ENCODE peak calls at places on chromosomes 6 and 20, in ten cellular contexts. N is right cardiac atrium, P is astrocyte of the spinal cord, Z is A549, S is brain microvascular endothelial cell, O is heart left ventricle, V is BJ, F is endothelial cell of umbilical vein, Q is HL-60, K is tibial nerve. A is an unnamed sample.

GRCh38 chr6:97653076-97653475 is 370.1 kb upstream of the MMS22L start:
- DNase-seq in V (no peak), O (no peak), S (no peak), N (no peak), P (no peak), Z (no peak), F (no peak), K (no peak), Q (no peak), A (no peak)

GRCh38 chr6:15266423-15266996 is 20.6 kb downstream of the JARID2 start:
- DNase-seq in Q (peak; percentile 55), O (peak; percentile 45), S (no peak), K (no peak), F (peak; percentile 53), P (no peak), N (no peak), Z (no peak), V (no peak), A (no peak)

GRCh38 chr6:124676033-124676432 is 286.2 kb upstream of the RNF217 start:
- DNase-seq in P (peak; percentile 65), S (no peak), K (no peak), F (no peak), O (no peak), V (no peak), Z (no peak), N (no peak), Q (no peak), A (no peak)

GRCh38 chr20:37943501-37944455 is 40.9 kb downstream of the VSTM2L start:
- DNase-seq in F (no peak), N (no peak), S (no peak), O (no peak), Q (no peak), V (no peak), P (no peak), Z (no peak), K (no peak), A (no peak)

GRCh38 chr6:100309174-100309573 is 155.5 kb downstream of the SIM1 start:
- DNase-seq in N (no peak), K (no peak), P (no peak), Z (no peak), O (no peak), F (no peak), V (no peak), Q (no peak), S (no peak), A (no peak)

GRCh38 chr6:470901-471448 is 79.4 kb downstream of the IRF4 start:
- DNase-seq in O (no peak), F (no peak), V (no peak), N (no peak), Z (no peak), S (no peak), K (no peak), Q (no peak), P (no peak), A (no peak)

GRCh38 chr20:10332656-10333421 is 101.2 kb downstream of the MKKS start:
- DNase-seq in V (no peak), N (no peak), K (no peak), Q (no peak), F (no peak), S (no peak), Z (no peak), P (peak; percentile 73), O (no peak), A (no peak)

GRCh38 chr6:39964094-39964493 is 29.8 kb upstream of the MOCS1 start:
- DNase-seq in F (no peak), Z (no peak), N (no peak), V (no peak), Q (no peak), P (no peak), K (no peak), O (no peak), S (no peak), A (no peak)

DNA sequence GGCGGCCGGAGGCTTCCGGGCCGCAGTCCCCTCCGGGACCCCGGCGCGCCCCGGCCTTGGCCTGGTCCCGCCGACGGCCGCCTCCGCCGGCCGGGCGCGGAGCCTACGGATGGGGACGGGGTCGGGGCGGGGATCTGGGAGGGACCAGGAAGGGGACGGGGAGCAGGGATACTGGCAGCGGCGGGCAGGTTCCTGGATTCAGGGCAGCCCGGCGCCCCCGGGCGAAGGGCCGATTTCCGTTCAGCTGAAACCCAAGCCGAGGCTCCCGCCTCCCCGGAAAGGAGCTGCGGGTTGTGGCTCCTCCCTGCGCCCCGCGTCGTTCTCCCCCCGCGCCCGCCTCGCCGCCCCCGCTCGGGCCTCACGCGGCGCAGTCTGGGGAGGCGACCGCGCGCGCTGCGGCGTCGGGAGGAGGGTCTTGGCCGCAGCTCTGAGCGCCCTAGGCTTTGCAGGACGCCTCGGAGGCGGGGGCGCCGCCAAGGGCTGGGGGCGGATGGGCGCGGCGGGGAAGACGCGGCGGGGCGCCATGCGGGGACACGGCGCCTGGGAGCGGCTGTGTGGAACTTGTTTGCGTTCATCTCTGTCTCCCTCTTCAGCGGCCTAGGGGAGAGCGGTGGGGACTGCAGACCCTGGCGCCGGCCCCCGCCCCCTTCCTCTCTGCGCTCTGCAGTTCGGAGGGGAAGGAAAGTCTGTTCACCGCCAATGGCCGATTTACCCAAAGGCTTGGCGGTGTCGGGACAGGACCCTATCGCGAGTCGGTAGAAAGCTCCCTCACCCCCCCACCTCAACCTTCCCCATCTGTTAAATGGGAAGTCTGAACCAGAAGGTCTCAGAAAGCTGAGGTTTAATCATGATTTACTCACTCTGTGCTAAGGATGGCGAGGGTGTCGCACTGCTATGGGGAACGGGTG is 22.7 kb upstream of the TMEM181 start:
- DNase-seq in O (peak; percentile 34), V (no peak), P (no peak), Q (no peak), F (no peak), N (peak; percentile 43), K (no peak), Z (no peak), S (no peak), A (peak; percentile 19)
- H3K4me3 ChIP-seq in O (peak overlapping the region; percentile 58), V (peak overlapping the region; percentile 58), P (peak overlapping the region; percentile 46), Q (peak overlapping the region; percentile 18), F (peak overlapping the region; percentile 42), N (peak overlapping the region; percentile 49), K (peak overlapping the region; percentile 55), Z (peak overlapping the region; percentile 59), S (peak overlapping the region; percentile 61), A (peak overlapping the region; percentile 4)

GRCh38 chr6:54013966-54014365 is 97.3 kb upstream of the MLIP start:
- DNase-seq in Q (no peak), O (no peak), S (no peak), Z (no peak), F (no peak), N (no peak), K (no peak), V (no peak), P (no peak), A (no peak)

GRCh38 chr6:54008589-54008988 is 102.7 kb upstream of the MLIP start:
- DNase-seq in Z (no peak), N (no peak), S (no peak), P (no peak), O (no peak), K (no peak), V (no peak), Q (no peak), F (no peak), A (no peak)

GRCh38 chr6:54011277-54011648 is 100.0 kb upstream of the MLIP start:
- DNase-seq in V (no peak), Q (no peak), F (no peak), O (no peak), Z (no peak), K (no peak), P (no peak), S (no peak), N (no peak), A (no peak)

GRCh38 chr6:54009052-54009654 is 102.1 kb upstream of the MLIP start:
- DNase-seq in N (no peak), V (no peak), P (no peak), F (no peak), O (no peak), Z (no peak), S (no peak), Q (no peak), K (no peak), A (no peak)

GRCh38 chr6:54010340-54011276 is 100.6 kb upstream of the MLIP start:
- DNase-seq in O (no peak), N (peak; percentile 28), S (no peak), P (no peak), Z (no peak), F (no peak), K (no peak), Q (no peak), V (no peak), A (no peak)
- H3K4me3 ChIP-seq in O (peak overlapping the region; percentile 18), N (peak overlapping the region; percentile 38), S (no peak overlapping the region), P (no peak overlapping the region), Z (no peak overlapping the region), F (no peak overlapping the region), K (peak overlapping the region; percentile 12), Q (no peak overlapping the region), V (no peak overlapping the region), A (no peak overlapping the region)

GRCh38 chr6:111379831-111380230 is 103.2 kb downstream of the REV3L start:
- DNase-seq in N (no peak), V (no peak), K (no peak), O (no peak), P (no peak), F (no peak), S (no peak), Z (no peak), Q (no peak), A (no peak)

GRCh38 chr6:111382476-111383294 is 100.3 kb downstream of the REV3L start:
- DNase-seq in P (no peak), V (no peak), O (peak; percentile 13), K (no peak), Q (no peak), Z (no peak), F (no peak), S (no peak), N (peak; percentile 26), A (no peak)

GRCh38 chr6:111379302-111379701 is 103.7 kb downstream of the REV3L start:
- DNase-seq in F (no peak), V (no peak), Z (no peak), K (no peak), Q (no peak), O (no peak), P (no peak), N (no peak), S (no peak), A (no peak)

GRCh38 chr6:111381126-111381525 is 101.9 kb downstream of the REV3L start:
- DNase-seq in O (no peak), F (peak; percentile 15), S (no peak), V (no peak), P (peak; percentile 7), K (no peak), Q (no peak), Z (no peak), N (no peak), A (no peak)

DNA sequence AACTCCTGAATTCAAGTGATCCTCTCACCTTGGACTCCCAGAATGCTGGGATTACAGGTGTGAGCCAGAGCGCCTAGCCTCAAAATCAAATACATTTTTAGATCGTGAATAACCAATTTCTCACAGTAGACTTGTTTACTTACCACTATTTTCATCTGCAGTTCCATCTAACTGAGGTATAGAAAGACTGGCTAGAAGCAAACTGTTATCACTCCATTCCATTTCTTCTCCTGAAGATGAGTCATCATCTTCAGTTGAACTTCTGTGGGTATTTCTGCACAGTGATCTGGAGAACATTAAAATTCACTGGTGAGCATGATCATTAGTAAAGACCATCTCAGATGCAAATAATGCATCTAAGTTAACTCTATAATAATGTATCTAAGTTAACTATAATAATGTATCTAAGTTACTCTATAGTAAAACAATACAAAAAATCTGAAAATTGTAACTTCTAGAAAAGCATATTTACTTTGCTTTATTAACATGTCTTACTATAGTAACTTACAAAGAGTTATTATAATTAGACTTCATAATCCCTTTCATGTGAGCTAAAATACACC is 105.4 kb downstream of the REV3L start:
- DNase-seq in F (no peak), O (no peak), S (no peak), Z (no peak), Q (no peak), K (no peak), P (peak; percentile 21), V (no peak), N (no peak), A (no peak)
- H3K4me3 ChIP-seq in F (no peak overlapping the region), O (no peak overlapping the region), S (no peak overlapping the region), Z (no peak overlapping the region), Q (no peak overlapping the region), K (no peak overlapping the region), P (no peak overlapping the region), V (no peak overlapping the region), N (no peak overlapping the region), A (no peak overlapping the region)

GRCh38 chr6:25402125-25402524 is 123.0 kb downstream of the CARMIL1 start:
- DNase-seq in O (no peak), Z (no peak), P (no peak), K (no peak), V (no peak), F (no peak), Q (no peak), S (no peak), N (no peak), A (no peak)
- H3K4me3 ChIP-seq in O (no peak overlapping the region), Z (no peak overlapping the region), P (no peak overlapping the region), K (no peak overlapping the region), V (no peak overlapping the region), F (no peak overlapping the region), Q (no peak overlapping the region), S (no peak overlapping the region), N (no peak overlapping the region), A (no peak overlapping the region)

A was measured in transverse colon.